ENCODE peak calls at places on chromosome 12, in four cellular contexts. F is HCT116, T is bronchial epithelial cell, H is dorsolateral prefrontal cortex. R is an unnamed sample.

GRCh38 chr12:131895640-131896079 is 1.2 kb downstream of the ULK1 start:
- DNase-seq in F (no peak), H (no peak), T (no peak), R (no peak)

GRCh38 chr12:19125325-19125724 is 4.2 kb upstream of the PLEKHA5 start:
- DNase-seq in T (peak; percentile 55), H (no peak), F (no peak), R (no peak)

GRCh38 chr12:88793091-88793490 is 212.8 kb upstream of the KITLG start:
- DNase-seq in T (peak; percentile 40), H (no peak), F (no peak), R (no peak)

GRCh38 chr12:70364695-70365397 is 1.2 kb upstream of the KCNMB4 start:
- DNase-seq in H (no peak), F (no peak), T (no peak), R (no peak)

GRCh38 chr12:92827836-92828431 is 101.2 kb downstream of the EEA1 start:
- DNase-seq in F (peak; percentile 28), H (no peak), T (peak; percentile 65), R (peak; percentile 27)

GRCh38 chr12:124625867-124626675 is 58.7 kb upstream of the NCOR2 start:
- DNase-seq in T (peak; percentile 63), H (no peak), F (no peak), R (no peak)

GRCh38 chr12:87661770-87662402 is 367.3 kb downstream of the C12orf50 start:
- DNase-seq in T (peak; percentile 15), F (no peak), H (no peak), R (no peak)

GRCh38 chr12:25957898-25958253 is 606 bp upstream of the RASSF8 start:
- DNase-seq in H (no peak), T (peak; percentile 86), F (no peak), R (no peak)

GRCh38 chr12:130086248-130086647 is 76.0 kb upstream of the FZD10 start:
- DNase-seq in H (no peak), T (no peak), F (no peak), R (peak; percentile 13)

GRCh38 chr12:6925543-6926279 is 2.0 kb upstream of the ATN1 start:
- DNase-seq in F (peak; percentile 90), T (peak; percentile 87), H (no peak), R (no peak)

GRCh38 chr12:6942331-6942665 is 1.3 kb upstream of the RNU7-1 start:
- DNase-seq in T (no peak), F (no peak), H (no peak), R (no peak)

GRCh38 chr12:109930028-109930800 is 30.1 kb downstream of the TCHP start:
- DNase-seq in T (no peak), F (no peak), H (no peak), R (no peak)

GRCh38 chr12:87329076-87329863 is 699.9 kb downstream of the C12orf50 start:
- DNase-seq in F (no peak), T (no peak), H (no peak), R (no peak)

GRCh38 chr12:57471-57980 is 9.0 kb upstream of the IQSEC3 start:
- DNase-seq in H (no peak), F (no peak), T (no peak), R (no peak)

GRCh38 chr12:42612258-42612608 is 22.7 kb upstream of the PRICKLE1 start:
- DNase-seq in T (no peak), H (no peak), F (no peak), R (no peak)

GRCh38 chr12:27014859-27015729 is 910 bp upstream of the TM7SF3 start:
- DNase-seq in T (peak; percentile 43), F (no peak), H (no peak), R (no peak)

GRCh38 chr12:108939594-108939993 is 59.7 kb downstream of the DAO start:
- DNase-seq in H (no peak), F (peak; percentile 34), T (peak; percentile 63), R (no peak)

GRCh38 chr12:15842106-15842505 is 40.1 kb upstream of the STRAP start:
- DNase-seq in H (no peak), F (no peak), T (peak; percentile 77), R (no peak)

GRCh38 chr12:69457433-69457832 is 12.8 kb upstream of the FRS2 start:
- DNase-seq in T (no peak), H (no peak), F (no peak), R (no peak)

GRCh38 chr12:121711925-121712461 is 559 bp upstream of the TMEM120B start:
- DNase-seq in H (no peak), T (peak; percentile 20), F (no peak), R (no peak)

GRCh38 chr12:96687719-96688118 is 198.3 kb downstream of the CFAP54 start:
- DNase-seq in F (no peak), H (no peak), T (no peak), R (no peak)

GRCh38 chr12:22588817-22589216 is 36.2 kb upstream of the ETNK1 start:
- DNase-seq in H (no peak), F (no peak), T (peak; percentile 13), R (no peak)

GRCh38 chr12:111298583-111299436 is 70.1 kb downstream of the PHETA1 start:
- DNase-seq in H (peak; percentile 41), F (peak; percentile 33), T (peak; percentile 20), R (peak; percentile 48)

GRCh38 chr12:26195641-26196423 is 459 bp downstream of the SSPN start:
- DNase-seq in H (peak; percentile 59), F (no peak), T (no peak), R (no peak)

GRCh38 chr12:107241421-107241820 is 148.1 kb upstream of the CRY1 start:
- DNase-seq in F (no peak), T (no peak), H (no peak), R (no peak)

GRCh38 chr12:22529281-22530060 is 14.9 kb downstream of the C2CD5 start:
- DNase-seq in T (peak; percentile 71), F (no peak), H (no peak), R (no peak)

GRCh38 chr12:131615316-131616053 is 95.4 kb upstream of the SFSWAP start:
- DNase-seq in F (no peak), T (no peak), H (no peak), R (no peak)

GRCh38 chr12:34291001-34291400 is 268.7 kb downstream of the ALG10 start:
- DNase-seq in F (no peak), H (no peak), T (no peak), R (no peak)

GRCh38 chr12:106358410-106359241 is 1.1 kb downstream of the POLR3B start:
- DNase-seq in T (peak; percentile 66), F (no peak), H (no peak), R (no peak)

GRCh38 chr12:49008943-49009342 is 9.6 kb downstream of the PRKAG1 start:
- DNase-seq in H (no peak), T (no peak), F (no peak), R (no peak)

GRCh38 chr12:108667349-108667748 is 33.7 kb upstream of the SELPLG start:
- DNase-seq in H (no peak), F (no peak), T (no peak), R (no peak)

GRCh38 chr12:52180971-52181628 is 10.7 kb downstream of the KRT80 start:
- DNase-seq in H (no peak), F (no peak), T (no peak), R (no peak)

GRCh38 chr12:115450710-115451109 is 766.7 kb upstream of the TBX3 start:
- DNase-seq in F (no peak), T (no peak), H (no peak), R (no peak)

GRCh38 chr12:53991077-53991460 is 6.1 kb downstream of the HOXC10 start:
- DNase-seq in H (no peak), T (no peak), F (no peak), R (no peak)
- H3K27me3 ChIP-seq in H (peaks cover 100% of the 10 kb centered on the region), T (peaks cover 86% of the 10 kb centered on the region), F (no peaks in the 10 kb centered on the region), R (peaks cover 100% of the 10 kb centered on the region)

GRCh38 chr12:75751769-75752471 is 240.5 kb upstream of the KRR1 start:
- DNase-seq in F (no peak), T (peak; percentile 46), H (no peak), R (no peak)
- TF ChIP-seq CTCF in F (no peak), T (no peak), H (no peak), R (no peak)

DNA sequence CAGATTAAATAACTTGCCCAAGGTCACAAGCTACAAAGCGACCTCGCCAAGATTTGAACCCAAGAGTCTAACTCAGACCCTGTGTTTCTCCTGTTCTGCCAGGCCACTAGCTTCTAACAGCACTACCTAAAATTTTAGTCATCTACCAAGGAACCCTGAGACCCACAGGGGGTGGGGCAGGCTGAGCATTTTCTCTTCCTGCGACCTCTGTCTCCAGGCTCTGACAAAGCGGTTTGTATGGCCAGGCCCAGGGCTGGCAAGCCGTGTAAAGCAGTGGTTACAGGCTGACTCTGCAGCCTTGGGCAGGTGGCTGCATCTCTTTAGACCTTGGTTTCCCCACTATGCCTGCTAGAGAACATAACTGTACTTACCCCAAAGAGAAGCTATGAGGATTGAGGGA is 5.3 kb downstream of the VDR start:
- DNase-seq in T (no peak), F (no peak), H (no peak), R (no peak)
- H3K27me3 ChIP-seq in T (no peaks in the 10 kb centered on the region), F (no peaks in the 10 kb centered on the region), H (peaks cover 68% of the 10 kb centered on the region), R (no peaks in the 10 kb centered on the region)

GRCh38 chr12:128055567-128055966 is 211.4 kb upstream of the TMEM132C start:
- DNase-seq in T (no peak), H (no peak), F (no peak), R (no peak)

GRCh38 chr12:128052777-128053176 is 214.2 kb upstream of the TMEM132C start:
- DNase-seq in F (no peak), H (no peak), T (no peak), R (no peak)

GRCh38 chr12:128057586-128057985 is 209.4 kb upstream of the TMEM132C start:
- DNase-seq in F (no peak), H (no peak), T (no peak), R (no peak)

GRCh38 chr12:128059621-128060370 is 207.2 kb upstream of the TMEM132C start:
- DNase-seq in T (no peak), F (no peak), H (no peak), R (no peak)

DNA sequence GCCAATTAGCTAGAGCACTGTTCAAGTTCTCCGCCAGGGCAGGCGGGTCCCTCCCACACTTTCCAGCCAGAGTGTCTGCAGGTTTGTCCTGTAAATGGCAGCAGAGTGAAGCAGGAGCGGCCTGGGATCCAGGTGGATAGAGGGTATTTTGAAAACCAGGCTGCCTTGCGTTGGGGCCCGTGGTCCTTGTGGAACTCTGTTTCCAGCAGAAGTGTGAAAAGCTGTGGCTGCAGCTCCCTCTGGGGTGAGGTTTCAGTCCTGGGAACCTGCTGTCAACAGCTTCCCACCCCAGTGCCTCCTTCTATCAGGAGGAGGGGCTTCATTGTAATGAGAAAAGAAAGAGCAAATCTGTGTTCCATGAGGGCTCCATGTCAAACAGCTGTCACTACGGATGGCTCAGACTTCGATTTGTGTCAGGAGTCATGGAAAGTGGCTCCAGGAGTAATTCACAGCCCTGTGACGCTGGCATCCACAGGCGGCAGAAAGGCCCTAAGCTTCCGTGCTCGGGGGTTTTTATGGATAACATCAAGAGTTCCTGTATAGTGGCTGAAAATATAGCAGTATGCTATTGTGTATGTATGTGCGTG is 210.6 kb upstream of the TMEM132C start:
- DNase-seq in F (no peak), T (no peak), H (no peak), R (no peak)
- TF ChIP-seq CTCF in F (no peak), T (no peak), H (no peak), R (no peak)